ENCODE peak calls at places on chromosomes 6 and 20, in eight cellular contexts. Y, S, V, R, K, F, Z and E are unnamed samples.

GRCh38 chr6:26329763-26330511 is 35.1 kb upstream of the BTN3A2 start:
- DNase-seq in R (peak; percentile 74), F (peak; percentile 23), Z (peak; percentile 57), Y (no peak), V (peak; percentile 70), K (peak; percentile 54), S (peak; percentile 59), E (no peak)

GRCh38 chr6:95087394-95088097 is 489.8 kb upstream of the MANEA start:
- DNase-seq in S (peak; percentile 93), V (peak; percentile 34), Z (no peak), Y (no peak), R (peak; percentile 94), K (no peak), F (no peak), E (no peak)

GRCh38 chr6:35044145-35044745 is 96.9 kb downstream of the TCP11 start:
- DNase-seq in S (peak; percentile 97), Y (no peak), F (no peak), Z (no peak), V (no peak), R (no peak), K (no peak), E (no peak)

GRCh38 chr6:45650527-45651135 is 272.9 kb upstream of the SUPT3H start:
- DNase-seq in F (no peak), V (no peak), Y (no peak), S (no peak), R (no peak), Z (no peak), K (no peak), E (no peak)

GRCh38 chr20:58852559-58853271 is at the start of gene GNAS:
- DNase-seq in V (no peak), S (no peak), R (no peak), K (peak; percentile 53), F (peak; percentile 30), Y (peak; percentile 24), Z (peak; percentile 65), E (no peak)

GRCh38 chr20:10876558-10876957 is 202.8 kb upstream of the JAG1 start:
- DNase-seq in Y (no peak), K (no peak), R (no peak), S (no peak), V (no peak), F (no peak), Z (no peak), E (no peak)

GRCh38 chr6:167576798-167577528 is 249.7 kb upstream of the AFDN start:
- DNase-seq in Y (no peak), V (no peak), F (no peak), Z (no peak), S (no peak), R (no peak), K (no peak), E (no peak)

GRCh38 chr20:44517454-44517853 is 4.4 kb downstream of the SERINC3 start:
- DNase-seq in F (no peak), V (no peak), K (no peak), R (no peak), Z (no peak), Y (no peak), S (no peak), E (no peak)

GRCh38 chr6:8556370-8557018 is 121.1 kb upstream of the SLC35B3 start:
- DNase-seq in S (peak; percentile 92), V (peak; percentile 29), Y (no peak), F (no peak), Z (no peak), K (no peak), R (no peak), E (no peak)

GRCh38 chr6:34961082-34961481 is 72.0 kb downstream of the ANKS1A start:
- DNase-seq in S (no peak), K (no peak), Y (no peak), F (no peak), V (no peak), Z (no peak), R (no peak), E (no peak)

GRCh38 chr6:68967549-68968300 is 332.6 kb downstream of the ADGRB3 start:
- DNase-seq in S (peak; percentile 28), Z (peak; percentile 55), R (peak; percentile 70), K (peak; percentile 30), V (peak; percentile 52), F (peak; percentile 16), Y (peak; percentile 9), E (peak; percentile 36)

GRCh38 chr6:3208096-3208774 is 19.2 kb downstream of the TUBB2B start:
- DNase-seq in F (no peak), S (no peak), K (no peak), Z (no peak), Y (no peak), R (no peak), V (no peak), E (no peak)

GRCh38 chr20:62202676-62203377 is 17.3 kb downstream of the HRH3 start:
- DNase-seq in Z (no peak), V (no peak), F (no peak), S (no peak), R (no peak), Y (no peak), K (no peak), E (no peak)

GRCh38 chr6:158496700-158497099 is 63.2 kb upstream of the TMEM181 start:
- DNase-seq in V (no peak), Z (no peak), S (no peak), Y (no peak), R (no peak), F (no peak), K (no peak), E (no peak)

GRCh38 chr6:146910611-146911010 is 293.6 kb upstream of the STXBP5 start:
- DNase-seq in K (no peak), V (no peak), R (no peak), Z (no peak), Y (no peak), S (no peak), F (no peak), E (no peak)

GRCh38 chr6:113276631-113277030 is 580.5 kb upstream of the MARCKS start:
- DNase-seq in F (no peak), S (no peak), R (no peak), K (no peak), Z (no peak), Y (no peak), V (no peak), E (no peak)

GRCh38 chr6:152068622-152069261 is 261.3 kb downstream of the ESR1 start:
- DNase-seq in S (no peak), R (no peak), K (no peak), V (no peak), Z (no peak), F (no peak), Y (no peak), E (no peak)